ENCODE peak calls at places on chromosome 2, in six cellular contexts. One of them, this sample, is unnamed.
A peak's percentile ranks its signal among the peaks of the same experiment; 100 is the strongest.

GRCh38 chr2:56195563-56195962 is 11.8 kb downstream of the CCDC85A start:
- DNase-seq in left ventricle myocardium inferior: no peak
- DNase-seq in PC-9: no peak
- DNase-seq in spleen: no peak
- DNase-seq in SJSA1: no peak
- DNase-seq in transverse colon: no peak
- DNase-seq in this sample: no peak

GRCh38 chr2:206851511-206851910 is 86.1 kb downstream of the FASTKD2 start:
- DNase-seq in transverse colon: no peak
- DNase-seq in PC-9: no peak
- DNase-seq in left ventricle myocardium inferior: no peak
- DNase-seq in SJSA1: no peak
- DNase-seq in spleen: no peak
- DNase-seq in this sample: no peak

GRCh38 chr2:85935746-85936208 is 47.0 kb upstream of the ST3GAL5 start:
- DNase-seq in SJSA1: peak; percentile 81
- DNase-seq in PC-9: peak; percentile 69
- DNase-seq in left ventricle myocardium inferior: no peak
- DNase-seq in spleen: no peak
- DNase-seq in transverse colon: no peak
- DNase-seq in this sample: no peak

GRCh38 chr2:158179660-158180059 is 78.0 kb downstream of the UPP2 start:
- DNase-seq in spleen: no peak
- DNase-seq in SJSA1: no peak
- DNase-seq in transverse colon: no peak
- DNase-seq in left ventricle myocardium inferior: no peak
- DNase-seq in PC-9: no peak
- DNase-seq in this sample: no peak

GRCh38 chr2:218448934-218449333 is 30.0 kb downstream of the VIL1 start:
- DNase-seq in spleen: no peak
- DNase-seq in left ventricle myocardium inferior: no peak
- DNase-seq in PC-9: peak; percentile 51
- DNase-seq in transverse colon: peak; percentile 26
- DNase-seq in SJSA1: no peak
- DNase-seq in this sample: no peak

GRCh38 chr2:203533696-203534471 is 1.2 kb downstream of the RAPH1 start:
- DNase-seq in PC-9: no peak
- DNase-seq in transverse colon: no peak
- DNase-seq in spleen: no peak
- DNase-seq in SJSA1: no peak
- DNase-seq in left ventricle myocardium inferior: no peak
- DNase-seq in this sample: no peak

GRCh38 chr2:127453392-127454171 is 35.4 kb downstream of the PROC start:
- DNase-seq in spleen: no peak
- DNase-seq in left ventricle myocardium inferior: no peak
- DNase-seq in SJSA1: no peak
- DNase-seq in transverse colon: no peak
- DNase-seq in PC-9: peak; percentile 13
- DNase-seq in this sample: no peak

GRCh38 chr2:1627628-1628371 is 116.5 kb downstream of the PXDN start:
- DNase-seq in spleen: peak; percentile 38
- DNase-seq in transverse colon: no peak
- DNase-seq in SJSA1: no peak
- DNase-seq in left ventricle myocardium inferior: no peak
- DNase-seq in PC-9: no peak
- DNase-seq in this sample: no peak

GRCh38 chr2:237752761-237753165 is 45.8 kb upstream of the RBM44 start:
- DNase-seq in transverse colon: no peak
- DNase-seq in left ventricle myocardium inferior: no peak
- DNase-seq in spleen: no peak
- DNase-seq in SJSA1: no peak
- DNase-seq in PC-9: no peak
- DNase-seq in this sample: no peak

GRCh38 chr2:132608222-132608795 is 61.7 kb downstream of the LYPD1 start:
- DNase-seq in PC-9: no peak
- DNase-seq in spleen: no peak
- DNase-seq in transverse colon: no peak
- DNase-seq in left ventricle myocardium inferior: no peak
- DNase-seq in SJSA1: no peak
- DNase-seq in this sample: no peak

GRCh38 chr2:46072146-46072820 is 224.9 kb upstream of the EPAS1 start:
- DNase-seq in SJSA1: peak; percentile 53
- DNase-seq in transverse colon: no peak
- DNase-seq in spleen: no peak
- DNase-seq in left ventricle myocardium inferior: no peak
- DNase-seq in PC-9: no peak
- DNase-seq in this sample: no peak

GRCh38 chr2:71747573-71747972 is 294.2 kb downstream of the DYSF start:
- DNase-seq in left ventricle myocardium inferior: no peak
- DNase-seq in transverse colon: no peak
- DNase-seq in PC-9: peak; percentile 63
- DNase-seq in spleen: no peak
- DNase-seq in SJSA1: no peak
- DNase-seq in this sample: no peak

GRCh38 chr2:205858781-205859478 is 176.6 kb downstream of the NRP2 start:
- DNase-seq in transverse colon: peak; percentile 24
- DNase-seq in SJSA1: no peak
- DNase-seq in left ventricle myocardium inferior: peak; percentile 35
- DNase-seq in spleen: no peak
- DNase-seq in PC-9: peak; percentile 19
- DNase-seq in this sample: no peak

GRCh38 chr2:170235860-170236638 is 58.1 kb downstream of the MYO3B start:
- DNase-seq in SJSA1: no peak
- DNase-seq in left ventricle myocardium inferior: no peak
- DNase-seq in PC-9: peak; percentile 22
- DNase-seq in spleen: no peak
- DNase-seq in transverse colon: no peak
- DNase-seq in this sample: no peak

GRCh38 chr2:241242306-241242705 is 53.8 kb downstream of the ANO7 start:
- DNase-seq in transverse colon: no peak
- DNase-seq in left ventricle myocardium inferior: no peak
- DNase-seq in PC-9: no peak
- DNase-seq in SJSA1: no peak
- DNase-seq in spleen: no peak
- DNase-seq in this sample: no peak

DNA sequence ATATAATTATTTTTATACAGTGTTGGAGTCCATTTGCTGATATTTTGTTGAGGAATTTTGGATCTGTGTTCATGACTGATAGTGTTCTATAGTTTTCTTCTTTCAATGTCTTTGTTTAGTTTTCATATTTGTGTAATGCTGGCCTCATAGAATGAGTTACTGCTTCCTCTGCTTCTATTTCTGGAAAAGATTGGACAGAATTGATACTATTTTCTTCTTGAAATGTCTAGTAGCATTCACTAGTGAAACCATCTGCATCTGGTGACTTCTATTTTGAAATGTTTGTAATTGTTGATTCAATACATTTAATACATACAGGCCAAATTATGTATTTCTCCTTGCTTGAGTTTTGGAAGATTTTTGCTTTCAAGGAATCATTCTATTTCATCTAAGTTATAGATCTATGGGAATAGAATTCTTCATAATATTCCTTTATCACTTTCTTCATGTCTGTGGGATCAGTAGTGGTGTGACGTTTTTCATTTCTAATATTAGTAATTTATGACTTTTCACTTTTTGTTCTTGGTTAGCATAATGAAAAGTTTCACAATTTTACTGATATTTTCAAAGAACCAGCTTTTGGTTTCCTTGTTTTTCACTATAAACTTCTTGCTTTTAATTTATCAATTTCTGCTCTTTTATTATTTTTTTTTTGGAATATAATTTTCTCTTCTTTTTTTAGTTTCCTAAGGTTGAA is 509.9 kb upstream of the VRK2 start:
- DNase-seq in spleen: no peak
- DNase-seq in SJSA1: no peak
- DNase-seq in left ventricle myocardium inferior: no peak
- DNase-seq in PC-9: no peak
- DNase-seq in transverse colon: no peak
- DNase-seq in this sample: no peak
- H3K4me3 ChIP-seq in spleen: no peak overlapping the region
- H3K4me3 ChIP-seq in SJSA1: no peak overlapping the region
- H3K4me3 ChIP-seq in left ventricle myocardium inferior: no peak overlapping the region
- H3K4me3 ChIP-seq in PC-9: no peak overlapping the region
- H3K4me3 ChIP-seq in transverse colon: no peak overlapping the region
- H3K4me3 ChIP-seq in this sample: no peak overlapping the region

GRCh38 chr2:159758239-159758638 is 39.8 kb downstream of the CD302 start:
- DNase-seq in PC-9: no peak
- DNase-seq in SJSA1: no peak
- DNase-seq in left ventricle myocardium inferior: no peak
- DNase-seq in spleen: no peak
- DNase-seq in transverse colon: no peak
- DNase-seq in this sample: no peak

GRCh38 chr2:159760321-159760720 is 37.7 kb downstream of the CD302 start:
- DNase-seq in spleen: no peak
- DNase-seq in PC-9: no peak
- DNase-seq in left ventricle myocardium inferior: no peak
- DNase-seq in SJSA1: no peak
- DNase-seq in transverse colon: no peak
- DNase-seq in this sample: no peak

GRCh38 chr2:159755788-159756187 is 42.2 kb downstream of the CD302 start:
- DNase-seq in spleen: no peak
- DNase-seq in PC-9: peak; percentile 33
- DNase-seq in transverse colon: no peak
- DNase-seq in SJSA1: no peak
- DNase-seq in left ventricle myocardium inferior: no peak
- DNase-seq in this sample: no peak

GRCh38 chr2:159759577-159759976 is 38.4 kb downstream of the CD302 start:
- DNase-seq in left ventricle myocardium inferior: no peak
- DNase-seq in SJSA1: no peak
- DNase-seq in transverse colon: no peak
- DNase-seq in PC-9: no peak
- DNase-seq in spleen: no peak
- DNase-seq in this sample: no peak

DNA sequence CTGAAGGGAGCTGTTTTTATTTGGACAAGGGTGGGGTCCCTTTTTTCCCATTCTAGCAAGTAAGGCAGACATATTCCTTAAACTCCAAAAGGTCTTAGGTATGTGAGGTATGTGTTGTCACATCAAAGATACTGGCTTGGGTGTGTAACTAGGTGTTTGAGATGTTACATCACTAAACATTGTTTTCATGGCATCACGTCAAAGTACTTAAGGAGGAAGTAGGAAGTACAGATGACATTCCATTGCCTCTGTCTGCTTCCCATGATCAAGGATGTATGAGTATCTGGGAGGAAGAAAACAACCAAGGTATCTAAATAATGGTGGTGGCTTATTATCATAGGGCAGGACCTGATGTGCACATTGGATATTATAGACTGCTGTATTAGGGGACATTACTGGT is 39.3 kb downstream of the CD302 start:
- DNase-seq in PC-9: no peak
- DNase-seq in SJSA1: no peak
- DNase-seq in transverse colon: no peak
- DNase-seq in spleen: no peak
- DNase-seq in left ventricle myocardium inferior: no peak
- DNase-seq in this sample: no peak
- H3K36me3 ChIP-seq in PC-9: peaks cover 27% of the 10 kb centered on the region
- H3K36me3 ChIP-seq in SJSA1: peaks cover 96% of the 10 kb centered on the region
- H3K36me3 ChIP-seq in transverse colon: peaks cover 26% of the 10 kb centered on the region
- H3K36me3 ChIP-seq in spleen: peaks cover 98% of the 10 kb centered on the region
- H3K36me3 ChIP-seq in left ventricle myocardium inferior: peaks cover 71% of the 10 kb centered on the region
- H3K36me3 ChIP-seq in this sample: peaks cover 25% of the 10 kb centered on the region

GRCh38 chr2:235660484-235661081 is 166.7 kb downstream of the AGAP1 start:
- DNase-seq in PC-9: no peak
- DNase-seq in left ventricle myocardium inferior: no peak
- DNase-seq in SJSA1: no peak
- DNase-seq in transverse colon: no peak
- DNase-seq in spleen: no peak
- DNase-seq in this sample: no peak

GRCh38 chr2:235659767-235660322 is 166.0 kb downstream of the AGAP1 start:
- DNase-seq in PC-9: peak; percentile 27
- DNase-seq in left ventricle myocardium inferior: no peak
- DNase-seq in transverse colon: no peak
- DNase-seq in SJSA1: peak; percentile 95
- DNase-seq in spleen: no peak
- DNase-seq in this sample: no peak

GRCh38 chr2:235661136-235661535 is 167.3 kb downstream of the AGAP1 start:
- DNase-seq in SJSA1: no peak
- DNase-seq in left ventricle myocardium inferior: no peak
- DNase-seq in spleen: no peak
- DNase-seq in transverse colon: no peak
- DNase-seq in PC-9: no peak
- DNase-seq in this sample: no peak

GRCh38 chr2:235661538-235661937 is 167.7 kb downstream of the AGAP1 start:
- DNase-seq in left ventricle myocardium inferior: no peak
- DNase-seq in spleen: no peak
- DNase-seq in transverse colon: no peak
- DNase-seq in SJSA1: no peak
- DNase-seq in PC-9: no peak
- DNase-seq in this sample: no peak

DNA sequence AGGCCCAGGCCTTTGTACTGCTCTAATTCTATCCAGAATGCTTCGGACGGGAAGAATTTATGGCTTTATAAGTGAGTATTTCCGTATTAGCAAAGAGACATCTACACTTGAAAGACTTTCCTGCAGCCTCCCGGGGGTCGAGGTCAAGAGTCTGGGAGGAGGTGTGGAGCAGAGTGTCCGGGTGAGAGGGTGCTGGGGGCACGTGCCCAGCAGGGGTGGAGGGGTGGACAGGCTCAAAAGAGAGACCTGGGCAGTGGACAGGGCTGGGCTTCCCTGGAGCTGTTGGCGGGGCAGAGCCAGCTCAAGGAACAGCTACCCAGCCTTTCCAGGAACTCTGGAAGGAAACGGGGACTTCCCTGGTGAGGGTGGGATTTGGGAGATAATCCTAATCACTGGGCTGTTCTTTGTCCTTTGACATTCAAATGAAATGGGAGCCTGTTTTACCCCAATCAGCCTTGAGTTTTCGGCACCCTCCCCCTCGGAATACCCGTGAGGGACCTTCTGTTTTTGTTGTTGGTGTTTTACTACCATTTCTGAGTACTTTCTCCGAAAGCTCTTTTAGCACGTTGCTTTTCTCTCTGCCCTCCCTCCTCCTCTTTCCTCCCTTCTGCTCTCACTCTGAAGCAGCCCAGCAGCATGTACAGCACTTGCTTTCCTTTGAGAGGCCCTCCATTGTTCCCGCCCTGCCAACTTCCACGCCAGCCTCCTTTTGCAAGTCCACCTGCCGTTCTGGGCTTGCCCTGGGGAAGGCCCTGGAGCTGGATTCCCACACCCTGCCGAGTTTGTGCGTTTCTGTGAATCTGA is 164.7 kb downstream of the AGAP1 start:
- DNase-seq in spleen: no peak
- DNase-seq in transverse colon: no peak
- DNase-seq in PC-9: no peak
- DNase-seq in left ventricle myocardium inferior: no peak
- DNase-seq in SJSA1: no peak
- DNase-seq in this sample: peak; percentile 68
- H3K4me3 ChIP-seq in spleen: no peak overlapping the region
- H3K4me3 ChIP-seq in transverse colon: no peak overlapping the region
- H3K4me3 ChIP-seq in PC-9: no peak overlapping the region
- H3K4me3 ChIP-seq in left ventricle myocardium inferior: no peak overlapping the region
- H3K4me3 ChIP-seq in SJSA1: no peak overlapping the region
- H3K4me3 ChIP-seq in this sample: no peak overlapping the region

DNA sequence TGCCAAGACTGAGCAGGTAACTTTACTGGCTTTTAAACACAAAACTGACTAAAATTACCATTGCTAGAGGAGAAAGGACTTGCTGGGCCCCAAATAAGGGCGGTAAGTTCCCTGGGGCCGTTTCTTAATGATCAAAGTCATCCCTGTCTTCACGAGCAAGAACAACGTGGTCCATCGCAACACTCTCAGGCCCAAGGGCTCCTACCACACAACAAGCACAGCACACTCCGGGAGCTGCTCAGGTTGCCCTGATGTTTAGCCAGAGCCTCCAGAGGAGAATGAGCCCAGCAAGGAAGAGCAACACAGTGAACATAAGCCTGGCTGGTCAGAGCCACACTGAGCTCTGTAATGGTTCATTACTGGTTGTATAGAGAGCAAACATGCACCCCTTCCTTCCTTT is 102.7 kb downstream of the DYNC1I2 start:
- DNase-seq in left ventricle myocardium inferior: no peak
- DNase-seq in spleen: no peak
- DNase-seq in transverse colon: no peak
- DNase-seq in SJSA1: no peak
- DNase-seq in PC-9: no peak
- DNase-seq in this sample: no peak
- H3K36me3 ChIP-seq in left ventricle myocardium inferior: peaks cover 84% of the 10 kb centered on the region
- H3K36me3 ChIP-seq in spleen: peaks cover 91% of the 10 kb centered on the region
- H3K36me3 ChIP-seq in transverse colon: peaks cover 53% of the 10 kb centered on the region
- H3K36me3 ChIP-seq in SJSA1: peaks cover 15% of the 10 kb centered on the region
- H3K36me3 ChIP-seq in PC-9: peaks cover 27% of the 10 kb centered on the region
- H3K36me3 ChIP-seq in this sample: peaks cover 22% of the 10 kb centered on the region